ENCODE peak calls at places on chromosomes 5 and 9, in five cellular contexts. C is mesenchymal stem cell, R is H9, B is trophoblast cell, G is neuronal stem cell. J is an unnamed sample.

GRCh38 chr9:88932766-88933165 is 58.5 kb upstream of the S1PR3 start:
- DNase-seq in B (peak), G (no peak), R (peak), C (no peak), J (peak)

GRCh38 chr5:155728146-155728856 is 598.7 kb upstream of the SGCD start:
- DNase-seq in R (peak), G (peak), B (no peak), C (peak), J (no peak)

GRCh38 chr9:27799326-27799725 is 226.0 kb upstream of the C9orf72 start:
- DNase-seq in B (no peak), C (no peak), G (no peak), R (no peak), J (no peak)

GRCh38 chr5:165805756-165806155 is 2300.3 kb downstream of the MAT2B start:
- DNase-seq in C (peak), B (no peak), G (no peak), R (peak), J (peak)

GRCh38 chr5:150541397-150541675 is 33.4 kb downstream of the NDST1 start:
- DNase-seq in B (no peak), G (no peak), C (no peak), R (no peak), J (no peak)

GRCh38 chr5:153480401-153480800 is 10.1 kb upstream of the GRIA1 start:
- DNase-seq in C (peak), B (peak), R (no peak), G (no peak), J (no peak)

GRCh38 chr5:80269991-80270438 is 14.2 kb upstream of the SERINC5 start:
- DNase-seq in G (no peak), R (no peak), C (no peak), B (no peak), J (no peak)

GRCh38 chr9:73370053-73370452 is 218.4 kb downstream of the ANXA1 start:
- DNase-seq in C (peak), B (peak), R (no peak), G (no peak), J (no peak)

GRCh38 chr5:169876376-169876775 is 103.9 kb downstream of the INSYN2B start:
- DNase-seq in B (peak), G (no peak), C (peak), R (no peak), J (no peak)

GRCh38 chr9:123807241-123807640 is 122.7 kb downstream of the DENND1A start:
- DNase-seq in C (no peak), R (no peak), B (no peak), G (no peak), J (no peak)

GRCh38 chr5:137696481-137696880 is 39.4 kb downstream of the KLHL3 start:
- DNase-seq in B (no peak), G (no peak), R (no peak), C (peak), J (no peak)

GRCh38 chr9:21965401-21965951 is 28.7 kb downstream of the CDKN2A start:
- DNase-seq in G (peak), B (peak), C (peak), R (peak), J (no peak)

GRCh38 chr9:121819511-121820231 is 168.2 kb downstream of the DAB2IP start:
- DNase-seq in R (peak), C (peak), G (peak), B (no peak), J (peak)

GRCh38 chr9:129404621-129405020 is 216.3 kb downstream of the C9orf50 start:
- DNase-seq in C (no peak), B (no peak), G (no peak), R (no peak), J (no peak)

GRCh38 chr5:170573119-170573518 is 69.3 kb downstream of the KCNIP1 start:
- DNase-seq in G (no peak), C (no peak), R (no peak), B (no peak), J (no peak)

GRCh38 chr9:105978336-105978735 is 284.0 kb downstream of the TMEM38B start:
- DNase-seq in G (no peak), B (no peak), C (no peak), R (no peak), J (no peak)

GRCh38 chr5:149724130-149724850 is 5.8 kb upstream of the PPARGC1B start:
- DNase-seq in C (no peak), B (no peak), G (no peak), R (no peak), J (no peak)

GRCh38 chr5:158451983-158452710 is 593.2 kb upstream of the CLINT1 start:
- DNase-seq in B (no peak), R (no peak), C (no peak), G (no peak), J (no peak)

GRCh38 chr9:127506814-127507750 is 55.8 kb downstream of the LRSAM1 start:
- DNase-seq in C (peak), R (no peak), G (no peak), B (no peak), J (peak)

GRCh38 chr5:115262066-115262404 is 642 bp downstream of the PGGT1B start:
- DNase-seq in C (peak), G (no peak), R (no peak), B (no peak), J (no peak)

GRCh38 chr9:112404367-112404979 is 24.6 kb downstream of the HSDL2 start:
- DNase-seq in R (no peak), G (no peak), C (peak), B (no peak), J (no peak)

GRCh38 chr5:152380415-152381123 is 24.5 kb downstream of the NMUR2 start:
- DNase-seq in R (no peak), B (no peak), G (no peak), C (no peak), J (no peak)
- H2BK12ac ChIP-seq in R (no peak), B (no peak), G (no peak), C (no peak), J (no peak)

GRCh38 chr5:147093138-147093537 is 141.7 kb upstream of the STK32A start:
- DNase-seq in C (peak), R (no peak), B (peak), G (no peak), J (no peak)
- H2BK12ac ChIP-seq in C (no peak), R (no peak), B (no peak), G (no peak), J (no peak)

GRCh38 chr5:96747718-96748117 is 60.0 kb downstream of the ERAP1 start:
- DNase-seq in B (no peak), R (no peak), C (no peak), G (no peak), J (no peak)
- H2BK12ac ChIP-seq in B (no peak), R (no peak), C (no peak), G (no peak), J (no peak)

DNA sequence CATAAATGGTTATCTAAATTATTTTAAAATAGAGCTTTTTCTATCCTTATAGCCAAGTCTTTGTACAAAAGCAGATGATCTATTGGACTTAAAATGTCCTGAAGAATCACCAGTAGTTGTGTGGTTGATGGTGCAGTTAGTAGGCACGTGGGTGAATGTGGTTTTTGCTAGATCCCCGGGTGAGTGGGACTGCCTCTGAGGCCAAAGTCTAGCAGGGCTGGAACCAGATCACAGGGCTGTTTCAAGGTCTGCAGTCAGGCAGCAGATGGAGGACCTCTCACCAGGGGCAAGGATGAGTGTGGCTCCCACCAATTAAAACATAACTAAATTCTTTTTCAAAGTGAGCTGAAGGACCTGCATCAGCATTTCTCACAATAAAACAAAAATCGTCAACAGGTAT is 604.7 kb upstream of the FTMT start:
- DNase-seq in C (no peak), B (no peak), G (no peak), R (no peak), J (no peak)
- H2BK12ac ChIP-seq in C (no peak), B (no peak), G (no peak), R (no peak), J (no peak)

GRCh38 chr5:73564018-73564417 is 1.4 kb downstream of the ANKRA2 start:
- DNase-seq in R (no peak), B (no peak), C (no peak), G (no peak), J (no peak)

GRCh38 chr5:73565969-73566547 is 515 bp downstream of the UTP15 start:
- DNase-seq in G (no peak), B (no peak), R (no peak), C (no peak), J (no peak)

GRCh38 chr5:73565166-73565968 is at the start of the genes ANKRA2 and UTP15:
- DNase-seq in G (peak), R (peak), B (peak), C (peak), J (peak)

GRCh38 chr5:73558950-73559349 is 6.5 kb downstream of the ANKRA2 start:
- DNase-seq in B (no peak), R (no peak), C (no peak), G (no peak), J (no peak)

GRCh38 chr5:73564644-73565165 is 734 bp downstream of the ANKRA2 start:
- DNase-seq in R (no peak), C (no peak), G (no peak), B (no peak), J (no peak)
- H2BK12ac ChIP-seq in R (no peak), C (no peak), G (no peak), B (no peak), J (no peak)